ENCODE peak calls at places on chromosomes 5 and 9, in five cellular contexts. G, O, I, C and K are unnamed samples.

GRCh38 chr5:64923151-64923685 is 154.5 kb downstream of the CWC27 start:
- DNase-seq in G (peak; percentile 53), O (peak; percentile 79), I (no peak), C (peak; percentile 84), K (peak; percentile 3)

GRCh38 chr5:103364074-103364473 is 105.5 kb downstream of the MACIR start:
- DNase-seq in G (no peak), O (no peak), I (no peak), C (peak; percentile 32), K (no peak)

GRCh38 chr5:150436141-150436680 is 13.3 kb downstream of the RPS14 start:
- DNase-seq in G (peak; percentile 92), O (peak; percentile 75), I (peak; percentile 96), C (peak; percentile 89), K (peak; percentile 94)

GRCh38 chr9:109447329-109448076 is 50.6 kb downstream of the PTPN3 start:
- DNase-seq in G (no peak), O (no peak), I (no peak), C (no peak), K (no peak)

GRCh38 chr9:93642961-93643360 is 66.6 kb downstream of the PHF2 start:
- DNase-seq in G (no peak), O (peak; percentile 81), I (no peak), C (peak; percentile 82), K (peak; percentile 94)

GRCh38 chr5:39412995-39413394 is 11.8 kb downstream of the DAB2 start:
- DNase-seq in G (no peak), O (no peak), I (no peak), C (no peak), K (no peak)

GRCh38 chr5:56669534-56670483 is 145.5 kb upstream of the MAP3K1 start:
- DNase-seq in G (no peak), O (no peak), I (peak; percentile 98), C (peak; percentile 12), K (peak; percentile 64)

GRCh38 chr9:77933019-77933418 is 98.6 kb downstream of the GNAQ start:
- DNase-seq in G (no peak), O (peak; percentile 33), I (no peak), C (peak; percentile 28), K (no peak)

GRCh38 chr9:109901191-109901590 is 121.2 kb downstream of the PALM2AKAP2 start:
- DNase-seq in G (no peak), O (peak; percentile 39), I (no peak), C (peak; percentile 74), K (no peak)

GRCh38 chr9:73371801-73372200 is 220.1 kb downstream of the ANXA1 start:
- DNase-seq in G (no peak), O (peak; percentile 7), I (no peak), C (no peak), K (no peak)

GRCh38 chr9:135039266-135039870 is 48.1 kb upstream of the OLFM1 start:
- DNase-seq in G (no peak), O (no peak), I (no peak), C (no peak), K (peak; percentile 38)

GRCh38 chr5:82164109-82164956 is 113.8 kb downstream of the RPS23 start:
- DNase-seq in G (no peak), O (peak; percentile 92), I (no peak), C (peak; percentile 95), K (no peak)

GRCh38 chr5:126234563-126235195 is 188.5 kb upstream of the GRAMD2B start:
- DNase-seq in G (peak; percentile 80), O (peak; percentile 34), I (peak; percentile 43), C (peak; percentile 6), K (peak; percentile 77)

GRCh38 chr9:35508069-35508468 is 18.2 kb downstream of the RUSC2 start:
- DNase-seq in G (no peak), O (peak; percentile 68), I (no peak), C (peak; percentile 76), K (no peak)

GRCh38 chr9:35510366-35510744 is 20.4 kb downstream of the RUSC2 start:
- DNase-seq in G (no peak), O (no peak), I (no peak), C (no peak), K (no peak)

GRCh38 chr9:35506359-35506758 is 16.4 kb downstream of the RUSC2 start:
- DNase-seq in G (no peak), O (no peak), I (no peak), C (no peak), K (no peak)

GRCh38 chr9:35511453-35511852 is 21.5 kb downstream of the RUSC2 start:
- DNase-seq in G (no peak), O (no peak), I (no peak), C (no peak), K (no peak)

DNA sequence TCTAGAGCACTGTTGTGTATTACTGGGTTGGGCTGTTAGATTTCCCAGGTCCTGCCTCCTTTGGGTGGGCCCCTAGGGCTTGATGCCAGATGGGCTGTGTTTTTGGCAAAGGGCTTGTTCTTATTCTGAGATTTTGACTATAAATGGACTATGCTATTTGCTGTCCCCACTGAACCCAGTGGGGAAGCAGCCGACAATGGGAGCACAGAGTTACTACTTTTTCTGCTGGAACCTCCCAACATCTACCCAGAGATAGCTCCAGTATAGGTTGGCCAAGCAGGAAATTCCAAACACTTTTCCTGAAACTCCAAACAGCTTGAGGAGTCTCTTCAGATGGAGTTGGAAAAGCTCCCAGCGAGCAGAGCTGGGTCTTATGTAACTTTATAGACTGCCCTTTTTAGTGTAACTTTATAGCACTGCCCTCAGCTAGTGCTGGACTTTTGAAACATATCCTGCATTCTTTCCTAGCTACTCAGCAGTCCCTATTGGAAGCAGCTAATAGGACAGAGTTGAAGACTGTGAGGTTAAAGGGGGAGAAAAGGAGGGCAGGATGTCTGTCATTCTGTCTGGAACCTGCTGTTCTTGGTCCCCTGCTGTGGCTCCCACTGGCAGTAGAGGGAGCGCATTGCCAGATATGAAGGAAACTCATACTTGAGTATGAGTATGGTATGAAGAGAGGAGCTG is 21.0 kb downstream of the RUSC2 start:
- DNase-seq in G (peak; percentile 69), O (peak; percentile 98), I (no peak), C (peak; percentile 96), K (peak; percentile 64)
- H3K4me2 ChIP-seq in G (no peak overlapping the region), O (peak overlapping the region; percentile 21), I (no peak overlapping the region), C (peak overlapping the region; percentile 57), K (peak overlapping the region; percentile 56)

DNA sequence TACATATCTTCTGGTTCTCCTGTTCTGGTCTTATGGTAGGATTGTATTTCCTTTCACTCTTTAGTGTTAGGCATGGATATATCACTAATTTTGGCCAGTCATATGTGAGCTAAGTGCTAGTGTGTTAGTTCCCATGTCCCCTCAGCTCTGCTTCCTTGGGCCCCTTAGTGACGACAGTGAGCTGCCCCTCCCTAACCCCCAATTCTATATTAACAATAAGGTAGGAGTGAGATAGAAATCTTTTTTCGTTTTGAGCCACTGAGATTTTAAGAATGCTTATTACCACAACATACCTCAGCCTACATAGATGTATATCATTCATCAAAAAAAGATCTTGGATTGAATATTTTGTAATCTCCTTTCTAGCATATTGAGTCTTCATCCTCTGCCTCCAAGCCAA is 100.5 kb downstream of the PARP8 start:
- DNase-seq in G (no peak), O (no peak), I (no peak), C (no peak), K (no peak)
- H3K4me2 ChIP-seq in G (no peak overlapping the region), O (no peak overlapping the region), I (no peak overlapping the region), C (no peak overlapping the region), K (peak overlapping the region; percentile 39)

GRCh38 chr9:125537442-125538091 is 169.4 kb downstream of the MAPKAP1 start:
- DNase-seq in G (no peak), O (no peak), I (no peak), C (no peak), K (no peak)
- H3K4me2 ChIP-seq in G (no peak overlapping the region), O (peak overlapping the region; percentile 60), I (no peak overlapping the region), C (peak overlapping the region; percentile 76), K (peak overlapping the region; percentile 37)

GRCh38 chr5:161645264-161645663 is 40.3 kb upstream of the GABRA6 start:
- DNase-seq in G (no peak), O (no peak), I (no peak), C (no peak), K (no peak)
- H3K4me2 ChIP-seq in G (no peak overlapping the region), O (no peak overlapping the region), I (no peak overlapping the region), C (no peak overlapping the region), K (no peak overlapping the region)

DNA sequence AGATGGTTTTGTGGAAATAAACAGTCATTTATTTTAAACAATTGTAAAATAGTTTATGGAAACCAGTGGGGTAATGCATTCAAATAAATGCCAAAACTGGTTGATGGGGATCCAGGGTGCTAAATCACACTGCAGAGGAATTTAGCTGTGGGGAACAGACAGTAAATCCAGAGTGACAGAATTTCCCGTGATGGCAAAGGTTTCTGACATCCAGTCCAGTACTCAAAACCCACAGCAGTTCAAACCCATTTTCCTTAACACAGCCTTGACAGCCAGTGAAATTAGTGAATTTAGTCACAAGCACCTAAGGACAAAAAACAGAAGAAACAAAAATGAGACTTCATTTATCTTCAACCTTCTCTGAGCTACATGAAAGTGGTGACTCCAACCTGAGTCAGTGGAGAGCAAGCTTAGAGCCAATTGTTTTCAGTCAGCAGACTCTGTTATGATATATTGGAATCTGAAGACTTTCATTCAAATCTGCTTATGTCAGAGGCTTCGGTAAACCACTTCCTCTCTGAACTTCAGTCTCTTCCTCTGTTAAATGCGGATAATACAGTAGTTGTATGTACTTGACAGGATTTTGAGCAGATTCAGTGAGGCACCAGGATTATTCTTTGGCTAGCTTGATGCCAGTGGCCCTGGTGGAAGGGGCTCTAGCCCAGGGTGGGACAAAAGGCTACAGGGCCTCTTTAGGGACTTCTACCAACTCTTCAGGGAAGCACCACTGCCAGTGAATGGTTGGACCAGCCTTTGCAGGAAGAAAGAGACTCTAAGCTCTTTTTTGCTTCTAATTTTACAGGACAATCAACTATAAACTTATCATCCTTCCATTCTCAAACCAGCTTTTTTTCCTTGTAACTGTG is 185.3 kb downstream of the MAPKAP1 start:
- DNase-seq in G (no peak), O (peak; percentile 99), I (no peak), C (peak; percentile 97), K (peak; percentile 77)
- H3K4me2 ChIP-seq in G (no peak overlapping the region), O (peak overlapping the region; percentile 61), I (no peak overlapping the region), C (peak overlapping the region; percentile 86), K (peak overlapping the region; percentile 83)

GRCh38 chr5:36052542-36052941 is 14.1 kb downstream of the UGT3A2 start:
- DNase-seq in G (no peak), O (no peak), I (no peak), C (no peak), K (peak; percentile 42)

GRCh38 chr5:36058776-36059175 is 7.9 kb downstream of the UGT3A2 start:
- DNase-seq in G (peak; percentile 79), O (no peak), I (no peak), C (no peak), K (no peak)

GRCh38 chr5:36059571-36060515 is 6.8 kb downstream of the UGT3A2 start:
- DNase-seq in G (peak; percentile 63), O (no peak), I (peak; percentile 34), C (no peak), K (no peak)

GRCh38 chr5:36054646-36055045 is 12.0 kb downstream of the UGT3A2 start:
- DNase-seq in G (no peak), O (no peak), I (no peak), C (no peak), K (no peak)

DNA sequence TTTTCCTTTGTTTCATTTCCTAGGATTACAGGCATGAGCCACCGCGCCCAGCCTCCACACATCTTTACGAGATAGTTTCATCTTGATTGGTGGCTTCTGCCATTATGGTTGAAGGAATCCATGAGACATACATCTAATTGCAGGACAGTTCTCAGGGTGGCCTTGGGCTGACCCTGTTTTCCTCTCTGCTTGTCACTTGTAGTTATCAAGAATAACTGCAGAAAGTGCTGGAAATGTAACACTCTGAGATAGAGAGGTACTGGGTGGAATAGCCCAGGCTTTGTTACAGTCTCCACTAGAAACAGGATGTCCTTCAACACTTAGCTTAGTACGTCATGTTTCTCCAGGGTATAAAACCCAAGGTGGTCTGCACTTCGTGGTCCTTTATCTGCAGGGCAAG is 10.7 kb downstream of the UGT3A2 start:
- DNase-seq in G (no peak), O (no peak), I (no peak), C (no peak), K (no peak)
- H3K4me2 ChIP-seq in G (no peak overlapping the region), O (no peak overlapping the region), I (no peak overlapping the region), C (no peak overlapping the region), K (no peak overlapping the region)

GRCh38 chr9:95065224-95065623 is 252.3 kb downstream of the FANCC start:
- DNase-seq in G (no peak), O (no peak), I (no peak), C (no peak), K (no peak)
- H3K4me2 ChIP-seq in G (no peak overlapping the region), O (no peak overlapping the region), I (no peak overlapping the region), C (no peak overlapping the region), K (no peak overlapping the region)